ENCODE peak calls at places on chromosomes 3 and 15, in ten cellular contexts. W is mucosa of descending colon, U is fibroblast of mammary gland, J is GM13976, I is breast epithelium, A is progenitor cell of endocrine pancreas, Y is prostate gland, T is endothelial cell, F is Panc1, X is brain microvascular endothelial cell. B is an unnamed sample.

GRCh38 chr3:57752307-57752706 is 3.8 kb upstream of the SLMAP start:
- DNase-seq in X (no peak), Y (peak; percentile 9), I (no peak), J (no peak), W (peak; percentile 57), F (peak; percentile 46), U (no peak), A (no peak), T (no peak), B (no peak)

GRCh38 chr3:131705558-131706051 is 202.8 kb upstream of the MRPL3 start:
- DNase-seq in I (no peak), Y (no peak), X (peak; percentile 5), F (no peak), U (peak; percentile 16), W (no peak), A (no peak), J (no peak), T (no peak), B (no peak)

GRCh38 chr15:27427386-27427785 is 456.4 kb downstream of the GABRG3 start:
- DNase-seq in U (no peak), T (no peak), F (no peak), J (no peak), W (no peak), I (no peak), Y (no peak), X (no peak), A (no peak), B (no peak)

GRCh38 chr15:62607643-62608042 is 434.9 kb upstream of the TPM1 start:
- DNase-seq in U (peak; percentile 69), A (no peak), J (no peak), T (no peak), F (no peak), X (peak; percentile 43), I (no peak), W (no peak), Y (no peak), B (no peak)

GRCh38 chr3:29410200-29410599 is 129.3 kb downstream of the RBMS3 start:
- DNase-seq in I (no peak), U (no peak), Y (no peak), J (no peak), W (no peak), X (no peak), F (no peak), T (no peak), A (no peak), B (no peak)

GRCh38 chr3:158120330-158120729 is 10.4 kb downstream of the RSRC1 start:
- DNase-seq in X (no peak), Y (no peak), W (no peak), A (no peak), U (no peak), T (no peak), F (no peak), I (no peak), J (no peak), B (no peak)

GRCh38 chr15:25830844-25831443 is 32.2 kb downstream of the ATP10A start:
- DNase-seq in F (no peak), X (peak; percentile 76), Y (no peak), U (peak; percentile 95), A (no peak), W (no peak), T (no peak), J (no peak), I (no peak), B (no peak)

GRCh38 chr3:101720851-101721649 is 3.4 kb upstream of the CEP97 start:
- DNase-seq in W (no peak), Y (no peak), T (no peak), X (no peak), J (no peak), I (no peak), A (no peak), F (no peak), U (peak; percentile 42), B (no peak)

DNA sequence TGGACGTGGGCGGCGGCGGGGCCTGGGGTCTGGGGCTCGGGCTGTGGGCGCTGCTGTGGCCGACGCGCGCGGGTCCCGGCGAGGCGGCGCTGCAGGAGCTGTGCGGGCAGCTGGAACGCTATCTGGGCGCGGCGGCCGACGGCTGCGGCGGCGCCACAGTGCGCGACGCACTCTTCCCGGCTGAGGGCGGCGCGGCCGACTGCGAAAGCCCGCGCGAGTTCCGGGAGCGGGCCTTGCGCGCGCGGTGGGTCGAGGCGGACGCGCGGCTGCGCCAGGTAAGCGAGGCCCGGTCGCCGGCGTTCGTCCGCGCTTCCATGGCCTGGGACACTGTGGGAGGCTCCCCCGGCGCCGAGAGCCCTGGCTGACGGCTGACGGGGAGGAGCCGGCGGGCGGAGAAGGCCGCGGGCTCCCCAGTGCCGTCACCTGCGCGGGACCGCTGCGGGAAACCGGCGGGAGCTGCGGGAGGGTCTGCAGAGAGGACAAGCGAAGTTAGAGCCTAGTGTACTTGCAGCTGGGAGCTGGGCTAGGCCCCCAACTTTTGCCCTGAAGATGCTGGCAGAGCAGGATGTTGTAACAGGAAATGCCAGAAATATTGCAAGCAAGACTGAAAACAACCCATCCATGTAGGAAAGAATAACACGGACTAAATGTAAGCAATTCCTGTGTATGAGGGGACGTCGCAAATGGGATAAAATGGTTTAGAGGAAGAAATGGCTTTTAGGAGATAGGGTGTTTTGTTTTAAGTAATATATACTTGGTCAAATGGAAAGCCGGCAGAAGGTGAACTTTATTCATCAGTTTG is 834 bp downstream of the WHAMM start:
- DNase-seq in A (peak; percentile 51), X (no peak), I (no peak), Y (no peak), F (no peak), T (peak; percentile 52), U (peak; percentile 45), W (peak; percentile 30), J (no peak), B (no peak)
- TF ChIP-seq CTCF in A (no peak), X (no peak), I (no peak), Y (no peak), F (peak; percentile 61), T (no peak), U (no peak), W (no peak), J (no peak), B (no peak)

GRCh38 chr3:72355168-72355567 is 493.1 kb downstream of the SHQ1 start:
- DNase-seq in I (no peak), U (no peak), X (no peak), T (no peak), J (no peak), A (no peak), F (no peak), W (no peak), Y (no peak), B (no peak)

GRCh38 chr3:72354486-72354885 is 493.8 kb downstream of the SHQ1 start:
- DNase-seq in Y (no peak), U (no peak), J (no peak), A (no peak), X (no peak), F (no peak), T (no peak), W (no peak), I (no peak), B (no peak)

GRCh38 chr3:72351536-72351935 is 496.7 kb downstream of the SHQ1 start:
- DNase-seq in Y (no peak), W (no peak), X (no peak), J (no peak), T (no peak), A (no peak), F (no peak), I (no peak), U (no peak), B (no peak)

GRCh38 chr3:72352176-72352575 is 496.1 kb downstream of the SHQ1 start:
- DNase-seq in U (no peak), I (no peak), A (no peak), W (no peak), Y (no peak), F (no peak), X (no peak), T (no peak), J (no peak), B (no peak)

GRCh38 chr3:72353236-72354105 is 494.8 kb downstream of the SHQ1 start:
- DNase-seq in T (no peak), Y (no peak), I (no peak), W (no peak), U (peak; percentile 39), F (no peak), X (no peak), A (no peak), J (no peak), B (no peak)
- TF ChIP-seq CTCF in T (no peak), Y (no peak), I (no peak), W (no peak), U (no peak), F (no peak), X (no peak), A (no peak), J (no peak), B (no peak)

GRCh38 chr3:128504957-128505730 is 12.1 kb upstream of the GATA2 start:
- DNase-seq in J (no peak), X (no peak), I (no peak), A (no peak), F (no peak), U (no peak), Y (no peak), T (no peak), W (no peak), B (no peak)

GRCh38 chr3:128506721-128507120 is 13.7 kb upstream of the GATA2 start:
- DNase-seq in X (no peak), I (no peak), Y (no peak), U (no peak), F (no peak), J (no peak), A (no peak), W (no peak), T (no peak), B (no peak)

GRCh38 chr3:128504533-128504915 is 11.5 kb upstream of the GATA2 start:
- DNase-seq in I (no peak), F (no peak), J (no peak), Y (no peak), T (no peak), X (no peak), A (no peak), W (no peak), U (no peak), B (no peak)

GRCh38 chr3:128505771-128506170 is 12.8 kb upstream of the GATA2 start:
- DNase-seq in T (no peak), Y (no peak), J (no peak), A (no peak), U (peak; percentile 24), X (no peak), W (no peak), I (no peak), F (no peak), B (no peak)

DNA sequence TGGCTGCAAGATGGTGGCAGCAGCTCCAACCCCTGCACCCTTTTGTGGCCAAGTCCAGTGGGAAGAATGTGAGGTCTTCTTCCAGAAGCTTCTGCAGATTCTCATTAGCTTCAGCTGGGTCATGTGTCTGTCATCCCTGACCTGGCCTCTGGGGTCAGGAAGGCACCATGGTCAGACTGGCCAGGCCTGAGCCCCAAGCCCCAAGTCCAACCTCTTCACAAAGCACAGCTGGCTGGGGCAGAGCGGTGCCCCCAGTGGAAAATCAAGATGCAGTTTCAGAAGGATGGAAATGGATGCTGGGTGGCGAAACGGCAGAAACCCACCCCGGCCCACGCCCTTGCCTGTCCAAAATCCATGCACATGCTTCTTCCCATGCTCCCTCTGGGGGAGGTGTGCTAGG is 15.9 kb upstream of the GATA2 start:
- DNase-seq in I (no peak), Y (no peak), T (no peak), U (no peak), A (no peak), J (no peak), X (no peak), W (no peak), F (no peak), B (no peak)
- TF ChIP-seq CTCF in I (no peak), Y (no peak), T (no peak), U (no peak), A (no peak), J (no peak), X (no peak), W (no peak), F (no peak), B (no peak)

GRCh38 chr3:40996382-40996781 is 202.9 kb upstream of the CTNNB1 start:
- DNase-seq in Y (no peak), T (no peak), J (no peak), U (no peak), I (no peak), X (no peak), A (no peak), F (no peak), W (no peak), B (no peak)
- TF ChIP-seq CTCF in Y (no peak), T (no peak), J (no peak), U (no peak), I (no peak), X (no peak), A (no peak), F (no peak), W (no peak), B (no peak)

B was measured in neural crest cell.